ENCODE peak calls at places on chromosome 19, in ten cellular contexts. W is Karpas-422; M is fibroblast of pulmonary artery; R is CD8-positive, alpha-beta T cell; U is tibial nerve; N is activated CD4-positive, alpha-beta T cell treated with anti-CD3 and anti-CD28 coated beads for 48 hours; B is stimulated activated CD4-positive, alpha-beta T cell treated with anti-CD3 and anti-CD28 coated beads, Interleukin-1b, Interleukin-23, amount 100 ng/mL, for 24 hours; Q is HTR-8/SVneo; F is neural progenitor cell; H is globus pallidus. S is an unnamed sample.
A peak's percentile ranks its signal among the peaks of the same experiment; 100 is the strongest.

GRCh38 chr19:18436651-18437478 is 1.1 kb downstream of the ISYNA1 start:
- DNase-seq in W (peak; percentile 93), M (peak; percentile 94), R (peak; percentile 80), U (peak; percentile 60), N (peak; percentile 77), B (peak; percentile 65), Q (peak; percentile 96), F (peak; percentile 92), H (no peak), S (peak; percentile 84)

GRCh38 chr19:8089664-8090601 is 37.4 kb downstream of the CCL25 start:
- DNase-seq in W (no peak), M (no peak), R (no peak), U (no peak), N (peak; percentile 13), B (no peak), Q (no peak), F (no peak), H (no peak), S (no peak)

GRCh38 chr19:17409990-17410389 is 4.6 kb upstream of the BST2 start:
- DNase-seq in W (no peak), M (peak; percentile 36), R (no peak), U (no peak), N (no peak), B (no peak), Q (no peak), F (no peak), H (no peak), S (peak; percentile 92)

GRCh38 chr19:2048959-2049740 is 1.9 kb downstream of the MKNK2 start:
- DNase-seq in W (peak; percentile 60), M (no peak), R (no peak), U (no peak), N (no peak), B (no peak), Q (no peak), F (peak; percentile 24), H (peak; percentile 66), S (no peak)

GRCh38 chr19:5680437-5681368 is at the start of the genes HSD11B1L and MICOS13:
- DNase-seq in W (peak; percentile 99), M (peak; percentile 99), R (peak; percentile 95), U (peak; percentile 99), N (peak; percentile 98), B (peak; percentile 95), Q (peak; percentile 98), F (peak; percentile 99), H (peak; percentile 99), S (peak; percentile 99)

GRCh38 chr19:44643605-44644390 is at the start of gene PVR:
- DNase-seq in W (no peak), M (peak; percentile 68), R (peak; percentile 7), U (no peak), N (peak; percentile 67), B (peak; percentile 50), Q (peak; percentile 82), F (peak; percentile 78), H (peak; percentile 64), S (peak; percentile 73)

GRCh38 chr19:47351545-47351944 is 2.4 kb downstream of the DHX34 start:
- DNase-seq in W (peak; percentile 76), M (peak; percentile 52), R (no peak), U (no peak), N (no peak), B (no peak), Q (no peak), F (peak; percentile 31), H (peak; percentile 20), S (no peak)

GRCh38 chr19:17681505-17682125 is 6.5 kb downstream of the UNC13A start:
- DNase-seq in W (peak; percentile 75), M (peak; percentile 56), R (peak; percentile 5), U (no peak), N (peak; percentile 47), B (no peak), Q (peak; percentile 43), F (peak; percentile 86), H (no peak), S (peak; percentile 23)

GRCh38 chr19:39941615-39942507 is 7.4 kb upstream of the FCGBP start:
- DNase-seq in W (peak; percentile 66), M (peak; percentile 42), R (peak; percentile 33), U (peak; percentile 20), N (peak; percentile 47), B (no peak), Q (no peak), F (peak; percentile 35), H (peak; percentile 62), S (no peak)

GRCh38 chr19:6769006-6769637 is 1.9 kb upstream of the SH2D3A start:
- DNase-seq in W (peak; percentile 82), M (peak; percentile 49), R (no peak), U (no peak), N (no peak), B (no peak), Q (no peak), F (peak; percentile 64), H (no peak), S (no peak)

GRCh38 chr19:17953869-17954268 is 13.0 kb upstream of the KCNN1 start:
- DNase-seq in W (no peak), M (no peak), R (no peak), U (no peak), N (no peak), B (no peak), Q (no peak), F (peak; percentile 58), H (no peak), S (no peak)